ENCODE peak calls at places on chromosomes 13 and 19, in four cellular contexts. C, E, G and U are unnamed samples.
A peak's percentile ranks its signal among the peaks of the same experiment; 100 is the strongest.

GRCh38 chr13:31053098-31053497 is 108.6 kb downstream of the HSPH1 start:
- DNase-seq in E (no peak), C (no peak), G (no peak), U (no peak)

GRCh38 chr13:66899955-66900354 is 330.2 kb downstream of the PCDH9 start:
- DNase-seq in G (no peak), C (no peak), E (no peak), U (no peak)

GRCh38 chr13:52348983-52349780 is 56.8 kb downstream of the THSD1 start:
- DNase-seq in G (no peak), C (no peak), E (peak; percentile 15), U (no peak)

GRCh38 chr19:8611391-8611883 is 922 bp upstream of the ADAMTS10 start:
- DNase-seq in G (no peak), E (no peak), C (no peak), U (no peak)

GRCh38 chr13:72662548-72662947 is 64.9 kb downstream of the MZT1 start:
- DNase-seq in C (no peak), E (no peak), G (no peak), U (no peak)

GRCh38 chr13:111422352-111422751 is 101.9 kb downstream of the TEX29 start:
- DNase-seq in G (no peak), C (no peak), E (no peak), U (no peak)

GRCh38 chr13:27403252-27403678 is 21.2 kb upstream of the GTF3A start:
- DNase-seq in C (no peak), E (no peak), G (no peak), U (no peak)

GRCh38 chr13:41458939-41459753 is 1.8 kb downstream of the RGCC start:
- DNase-seq in G (no peak), C (peak; percentile 56), E (peak; percentile 63), U (peak; percentile 30)

GRCh38 chr19:45643024-45643926 is 4.1 kb upstream of the EML2 start:
- DNase-seq in E (peak; percentile 84), G (peak; percentile 84), C (peak; percentile 96), U (peak; percentile 64)

GRCh38 chr19:45638930-45639729 is at the start of gene EML2:
- DNase-seq in C (peak; percentile 90), E (peak; percentile 80), G (no peak), U (peak; percentile 24)

GRCh38 chr19:45640849-45641273 is 1.7 kb upstream of the EML2 start:
- DNase-seq in C (peak; percentile 91), G (no peak), E (peak; percentile 66), U (peak; percentile 13)

GRCh38 chr19:45643927-45644771 is 5.0 kb upstream of the EML2 start:
- DNase-seq in G (no peak), C (no peak), E (no peak), U (no peak)

GRCh38 chr19:45641274-45642105 is 2.3 kb upstream of the EML2 start:
- DNase-seq in G (peak; percentile 95), C (peak; percentile 96), E (peak; percentile 94), U (peak; percentile 90)
- TF ChIP-seq CREM in G (no peak), C (no peak), E (peak; percentile 5), U (no peak)

DNA sequence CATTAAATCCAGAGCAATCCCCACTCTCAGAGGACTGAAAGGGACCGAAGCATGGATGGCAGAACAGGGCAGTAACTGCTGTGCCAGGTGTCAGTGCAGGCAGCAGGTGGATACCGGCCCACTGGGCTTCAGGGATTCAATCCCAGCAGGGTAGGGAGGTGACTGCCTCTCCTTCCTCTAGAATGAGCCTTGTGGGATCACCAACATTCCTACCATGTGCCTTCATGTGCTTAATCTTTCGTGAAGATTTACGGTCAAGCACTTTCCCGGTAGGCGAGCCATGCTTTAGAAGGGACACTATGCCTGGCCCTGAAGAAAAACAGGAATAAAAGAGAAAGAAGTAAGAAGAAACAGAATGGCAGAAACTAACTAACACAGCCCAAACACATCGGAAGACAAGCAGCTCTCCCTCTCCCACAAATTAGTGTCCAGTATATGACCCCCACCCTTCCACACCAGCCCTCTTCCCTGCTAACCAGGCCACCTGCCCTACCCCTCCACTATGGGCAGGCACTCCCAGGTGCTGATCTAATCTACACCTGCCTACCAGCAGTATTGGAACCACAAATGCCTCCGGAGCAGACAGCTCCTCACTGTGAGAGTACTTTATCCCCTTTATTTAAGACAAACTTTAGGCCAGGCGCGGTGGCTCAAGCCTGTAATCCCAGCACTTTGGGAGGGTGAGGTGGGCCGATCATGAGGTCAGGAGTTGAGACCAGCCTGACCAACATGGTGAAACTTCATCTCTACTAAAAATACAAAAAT is 162.5 kb downstream of the NUFIP1 start:
- DNase-seq in C (no peak), G (no peak), E (no peak), U (no peak)
- TF ChIP-seq CREM in C (no peak), G (no peak), E (no peak), U (no peak)

GRCh38 chr19:39004403-39004802 is 27.9 kb downstream of the FBXO27 start:
- DNase-seq in G (no peak), C (no peak), E (no peak), U (no peak)

GRCh38 chr19:39003188-39003587 is 27.6 kb upstream of the FBXO17 start:
- DNase-seq in G (no peak), E (no peak), C (no peak), U (no peak)

DNA sequence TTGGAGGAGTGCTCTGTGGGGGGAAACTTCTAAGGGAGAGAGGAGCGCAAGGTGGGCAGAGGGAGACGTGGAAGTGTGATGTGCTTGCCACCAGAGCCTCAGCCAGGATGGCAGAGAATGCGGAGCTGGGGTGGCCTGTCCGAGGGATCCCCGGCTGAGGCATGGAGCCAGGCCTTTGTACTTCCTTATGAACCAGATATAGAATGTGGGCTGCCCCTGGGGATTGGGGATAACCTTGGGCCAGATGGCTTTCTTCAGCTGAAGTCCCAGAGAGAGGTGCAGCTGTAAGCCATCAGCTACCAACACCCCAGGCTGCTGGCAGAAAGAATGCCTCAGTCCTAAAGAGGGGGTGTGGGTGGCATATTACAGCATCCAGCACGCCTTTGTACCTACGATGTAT is 25.5 kb upstream of the FBXO17 start:
- DNase-seq in E (no peak), C (no peak), G (no peak), U (no peak)
- TF ChIP-seq CREM in E (no peak), C (no peak), G (no peak), U (no peak)

DNA sequence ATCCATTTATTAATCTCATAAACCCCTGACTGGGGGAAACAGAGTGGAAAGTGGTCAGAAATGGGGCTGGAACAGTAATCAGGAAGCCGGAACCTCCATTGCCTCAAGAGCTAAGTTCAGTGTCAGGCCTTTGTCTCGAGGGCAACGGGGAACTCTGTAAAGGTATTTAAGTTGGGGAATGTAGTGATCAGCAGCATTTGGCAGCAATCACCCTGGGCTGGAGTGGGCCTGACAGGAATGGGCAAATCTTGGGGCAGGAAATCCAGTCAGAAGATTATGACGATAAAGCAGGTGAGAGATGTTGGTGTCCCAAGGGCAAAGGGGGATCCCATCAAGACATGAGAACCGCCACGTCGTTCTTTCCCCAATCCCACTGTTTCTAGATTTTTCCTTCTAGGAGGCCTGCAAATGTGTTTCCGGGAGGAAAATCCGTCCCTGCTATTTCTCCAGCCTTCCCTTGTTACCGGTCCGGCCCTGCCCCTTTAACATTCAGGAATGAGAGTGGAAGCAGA is 232.4 kb upstream of the SERP2 start:
- DNase-seq in E (peak; percentile 7), G (no peak), C (no peak), U (no peak)
- TF ChIP-seq CREM in E (no peak), G (no peak), C (no peak), U (no peak)

GRCh38 chr13:44407891-44408290 is 34.3 kb downstream of the SERP2 start:
- DNase-seq in C (no peak), E (no peak), G (no peak), U (no peak)
- TF ChIP-seq CREM in C (no peak), E (no peak), G (no peak), U (no peak)

GRCh38 chr19:17933414-17934129 is 757 bp downstream of the CCDC124 start:
- DNase-seq in E (peak; percentile 15), G (no peak), C (no peak), U (peak; percentile 33)
- TF ChIP-seq CREM in E (no peak), G (no peak), C (no peak), U (no peak)

GRCh38 chr13:102812616-102813287 is 13.8 kb downstream of the BIVM start:
- DNase-seq in C (no peak), G (no peak), E (no peak), U (no peak)

GRCh38 chr13:102805680-102806079 is 6.8 kb downstream of the BIVM start:
- DNase-seq in C (no peak), G (no peak), E (no peak), U (no peak)

GRCh38 chr13:102807699-102808098 is 8.8 kb downstream of the BIVM start:
- DNase-seq in G (no peak), E (no peak), C (no peak), U (no peak)
- TF ChIP-seq CREM in G (no peak), E (no peak), C (no peak), U (no peak)

DNA sequence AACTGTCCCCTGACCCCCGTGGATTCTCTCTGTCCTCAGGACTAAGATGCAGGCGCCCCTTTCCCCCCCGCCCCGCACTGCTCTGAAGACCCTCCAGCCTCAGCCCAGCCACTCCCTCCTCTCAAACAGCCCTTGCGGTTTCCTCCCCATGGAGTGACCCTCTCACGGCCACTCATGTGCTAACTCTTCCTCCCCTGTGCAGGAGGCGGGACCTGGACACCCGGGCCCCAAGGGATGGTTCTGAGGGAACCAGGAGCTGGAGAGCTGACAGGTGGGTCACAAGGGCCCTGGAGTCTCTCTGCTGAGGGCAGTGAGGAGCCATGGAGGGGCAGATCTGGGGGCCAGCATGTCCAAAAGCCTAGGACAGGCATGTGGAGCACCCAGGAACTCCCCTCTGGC is 1.9 kb downstream of the ISOC2 start:
- DNase-seq in G (no peak), E (no peak), C (no peak), U (no peak)
- TF ChIP-seq CREM in G (no peak), E (no peak), C (no peak), U (no peak)

DNA sequence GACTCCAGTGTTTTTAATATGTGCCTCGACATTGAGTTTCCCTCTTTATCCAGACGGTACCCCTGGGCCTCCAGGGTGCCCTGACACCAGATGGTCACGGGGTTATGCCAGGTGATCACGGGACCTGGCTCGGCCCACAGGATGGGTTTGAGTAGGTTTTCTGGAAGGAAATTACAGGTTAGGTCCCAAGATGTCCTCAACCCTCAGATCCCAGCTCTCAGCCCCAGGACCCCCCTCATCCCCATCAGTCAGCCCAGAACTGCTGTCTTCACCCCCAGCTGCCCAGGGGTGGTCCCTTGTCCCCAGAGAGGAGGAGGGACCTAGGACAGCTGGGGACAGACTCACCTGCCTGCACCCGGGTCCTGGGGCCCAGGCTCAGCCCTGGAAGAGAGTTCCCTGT is 441 bp downstream of the LILRA4 start:
- DNase-seq in C (no peak), G (no peak), E (no peak), U (no peak)
- TF ChIP-seq CREM in C (no peak), G (no peak), E (no peak), U (no peak)